ENCODE peak calls at places on chromosomes 13 and 19, in eight cellular contexts. I is right cardiac atrium, C is heart left ventricle, X is HAP-1, H is cardiac muscle cell, U is stomach, W is heart right ventricle, A is fibroblast of lung. R is an unnamed sample.

GRCh38 chr19:3606690-3607289 is at the start of gene TBXA2R:
- DNase-seq in I (peak; percentile 95), C (peak; percentile 83), X (peak; percentile 60), H (peak; percentile 64), U (peak; percentile 64), W (peak; percentile 84), A (peak; percentile 66), R (peak; percentile 81)

GRCh38 chr19:2305424-2305823 is 2.5 kb downstream of the LINGO3 start:
- DNase-seq in I (no peak), C (no peak), X (no peak), H (no peak), U (no peak), W (no peak), A (no peak), R (peak; percentile 8)

GRCh38 chr19:3701200-3701599 is 932 bp upstream of the PIP5K1C start:
- DNase-seq in I (no peak), C (no peak), X (no peak), H (no peak), U (no peak), W (no peak), A (no peak), R (no peak)

GRCh38 chr19:9641810-9642209 is 20.8 kb upstream of the ZNF561 start:
- DNase-seq in I (no peak), C (no peak), X (no peak), H (no peak), U (no peak), W (no peak), A (no peak), R (no peak)

GRCh38 chr13:85597790-85598500 is 201.3 kb downstream of the SLITRK6 start:
- DNase-seq in I (no peak), C (no peak), X (no peak), H (no peak), U (no peak), W (no peak), A (peak; percentile 61), R (no peak)

GRCh38 chr13:21798181-21798580 is 127.3 kb downstream of the FGF9 start:
- DNase-seq in I (no peak), C (no peak), X (no peak), H (no peak), U (no peak), W (no peak), A (no peak), R (no peak)

GRCh38 chr13:43289458-43290255 is 266.3 kb downstream of the DNAJC15 start:
- DNase-seq in I (no peak), C (no peak), X (no peak), H (no peak), U (no peak), W (no peak), A (peak; percentile 29), R (no peak)

GRCh38 chr19:3289971-3290569 is 65.6 kb downstream of the CELF5 start:
- DNase-seq in I (no peak), C (no peak), X (no peak), H (no peak), U (peak; percentile 44), W (no peak), A (no peak), R (no peak)

GRCh38 chr19:18426416-18426767 is 7.2 kb downstream of the SSBP4 start:
- DNase-seq in I (no peak), C (no peak), X (no peak), H (no peak), U (no peak), W (no peak), A (no peak), R (no peak)
- H3K4me1 ChIP-seq in I (peaks cover 18% of the 10 kb centered on the region), C (peaks cover 56% of the 10 kb centered on the region), X (peaks cover 6% of the 10 kb centered on the region), H (peaks cover 34% of the 10 kb centered on the region), U (peaks cover 76% of the 10 kb centered on the region), W (peaks cover 47% of the 10 kb centered on the region), A (peaks cover 32% of the 10 kb centered on the region), R (peaks cover 22% of the 10 kb centered on the region)

GRCh38 chr13:100209857-100210580 is 121.1 kb downstream of the PCCA start:
- DNase-seq in I (no peak), C (no peak), X (no peak), H (peak; percentile 60), U (no peak), W (no peak), A (peak; percentile 87), R (no peak)

GRCh38 chr13:100203696-100204367 is 114.9 kb downstream of the PCCA start:
- DNase-seq in I (no peak), C (no peak), X (no peak), H (peak; percentile 58), U (no peak), W (no peak), A (peak; percentile 89), R (no peak)

GRCh38 chr13:100208596-100208995 is 119.7 kb downstream of the PCCA start:
- DNase-seq in I (no peak), C (no peak), X (no peak), H (no peak), U (no peak), W (no peak), A (no peak), R (no peak)

GRCh38 chr13:100210966-100211710 is 122.2 kb downstream of the PCCA start:
- DNase-seq in I (no peak), C (no peak), X (no peak), H (peak; percentile 38), U (no peak), W (no peak), A (peak; percentile 80), R (no peak)

DNA sequence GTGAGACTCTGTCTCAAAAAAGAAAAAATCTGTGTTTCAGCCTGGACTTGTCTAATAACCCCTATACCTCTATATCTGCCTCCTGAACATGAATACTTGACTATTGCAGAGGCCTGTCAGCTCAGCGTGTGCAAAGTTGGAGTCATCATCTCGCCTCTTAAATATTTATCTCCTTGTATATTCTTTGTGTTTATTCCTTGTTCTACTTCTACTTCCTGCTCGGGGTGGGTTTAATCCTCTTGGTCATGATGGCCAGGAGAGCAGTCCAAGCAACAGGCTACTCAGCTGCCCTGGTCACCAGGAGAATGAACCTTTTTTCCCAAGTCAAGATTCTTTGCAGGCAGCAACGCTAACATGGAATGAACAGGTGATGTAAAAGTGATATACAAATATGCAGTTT is 119.1 kb downstream of the PCCA start:
- DNase-seq in I (no peak), C (no peak), X (no peak), H (no peak), U (no peak), W (no peak), A (no peak), R (no peak)
- H3K4me1 ChIP-seq in I (no peaks in the 10 kb centered on the region), C (no peaks in the 10 kb centered on the region), X (no peaks in the 10 kb centered on the region), H (no peaks in the 10 kb centered on the region), U (no peaks in the 10 kb centered on the region), W (no peaks in the 10 kb centered on the region), A (peaks cover 9% of the 10 kb centered on the region), R (no peaks in the 10 kb centered on the region)

GRCh38 chr13:46663644-46664043 is 110.7 kb downstream of the LRCH1 start:
- DNase-seq in I (no peak), C (no peak), X (no peak), H (no peak), U (no peak), W (no peak), A (no peak), R (no peak)
- H3K4me1 ChIP-seq in I (peaks cover 14% of the 10 kb centered on the region), C (peaks cover 57% of the 10 kb centered on the region), X (peaks cover 5% of the 10 kb centered on the region), H (peaks cover 55% of the 10 kb centered on the region), U (peaks cover 68% of the 10 kb centered on the region), W (peaks cover 63% of the 10 kb centered on the region), A (peaks cover 5% of the 10 kb centered on the region), R (peaks cover 34% of the 10 kb centered on the region)

GRCh38 chr19:56137405-56137804 is 3.7 kb upstream of the ZNF444 start:
- DNase-seq in I (no peak), C (no peak), X (no peak), H (no peak), U (peak; percentile 93), W (no peak), A (no peak), R (no peak)

GRCh38 chr19:56139847-56140582 is 1.1 kb upstream of the ZNF444 start:
- DNase-seq in I (no peak), C (no peak), X (no peak), H (no peak), U (no peak), W (no peak), A (no peak), R (no peak)

GRCh38 chr19:56140583-56141415 is at the start of gene ZNF444:
- DNase-seq in I (peak; percentile 99), C (peak; percentile 99), X (peak; percentile 98), H (peak; percentile 100), U (peak; percentile 99), W (peak; percentile 99), A (peak; percentile 99), R (peak; percentile 99)

GRCh38 chr19:56136362-56136761 is 4.7 kb upstream of the ZNF444 start:
- DNase-seq in I (no peak), C (no peak), X (no peak), H (no peak), U (no peak), W (no peak), A (no peak), R (no peak)

DNA sequence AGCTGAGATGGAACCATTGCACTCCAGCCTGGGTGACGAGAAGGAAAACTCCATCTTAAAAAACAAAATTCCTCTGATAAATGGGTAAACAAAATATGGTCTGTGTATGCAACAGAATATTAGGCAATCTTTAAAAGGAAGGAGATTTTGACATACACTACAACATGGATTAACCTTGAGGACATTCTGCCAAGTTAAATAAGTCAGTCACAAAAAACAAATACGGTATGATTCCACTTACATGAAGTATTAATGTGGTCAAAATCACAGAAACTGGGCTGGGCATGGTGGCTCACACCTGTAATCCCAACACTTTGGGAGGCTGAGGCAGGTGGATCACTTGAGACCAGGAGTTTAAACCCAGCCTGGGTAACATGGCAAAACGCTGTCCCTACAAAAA is 3.0 kb upstream of the ZNF444 start:
- DNase-seq in I (no peak), C (no peak), X (no peak), H (no peak), U (no peak), W (no peak), A (no peak), R (no peak)
- H3K4me1 ChIP-seq in I (peaks cover 3% of the 10 kb centered on the region), C (peaks cover 9% of the 10 kb centered on the region), X (peaks cover 5% of the 10 kb centered on the region), H (peaks cover 4% of the 10 kb centered on the region), U (peaks cover 54% of the 10 kb centered on the region), W (peaks cover 13% of the 10 kb centered on the region), A (no peaks in the 10 kb centered on the region), R (peaks cover 17% of the 10 kb centered on the region)

DNA sequence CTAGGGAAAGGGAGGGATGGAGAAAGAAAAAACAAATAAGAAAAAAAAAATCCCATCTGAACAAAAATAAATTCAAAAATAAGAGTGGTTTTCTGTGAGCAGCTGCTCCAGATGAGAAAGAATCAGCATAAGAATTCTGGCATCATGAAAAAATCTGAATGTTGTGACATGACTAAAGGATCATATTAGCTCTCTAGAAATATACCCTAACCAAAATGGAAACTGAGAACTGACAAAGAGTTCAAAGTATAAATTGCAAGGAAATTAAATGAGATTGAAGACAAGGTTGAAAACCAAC is 579.0 kb downstream of the UQCRFS1 start:
- DNase-seq in I (no peak), C (no peak), X (no peak), H (no peak), U (no peak), W (no peak), A (no peak), R (no peak)
- H3K4me1 ChIP-seq in I (no peaks in the 10 kb centered on the region), C (no peaks in the 10 kb centered on the region), X (no peaks in the 10 kb centered on the region), H (peaks cover 3% of the 10 kb centered on the region), U (no peaks in the 10 kb centered on the region), W (no peaks in the 10 kb centered on the region), A (no peaks in the 10 kb centered on the region), R (no peaks in the 10 kb centered on the region)

R was measured in BE2C.